ENCODE peak calls at places on chromosomes 6 and 20, in seven cellular contexts. N, F, H, Y, P, L and E are unnamed samples.

GRCh38 chr6:13417431-13417830 is 70.0 kb downstream of the GFOD1 start:
- DNase-seq in N (no peak), F (peak), H (no peak), Y (peak), P (no peak), L (no peak), E (no peak)

GRCh38 chr20:63876489-63877036 is 11.5 kb downstream of the TPD52L2 start:
- DNase-seq in N (no peak), F (no peak), H (no peak), Y (no peak), P (no peak), L (no peak), E (no peak)

GRCh38 chr20:1934578-1935573 is 39.7 kb downstream of the SIRPA start:
- DNase-seq in N (peak), F (peak), H (peak), Y (peak), P (no peak), L (no peak), E (no peak)

GRCh38 chr20:39269031-39269461 is 306.9 kb downstream of the DHX35 start:
- DNase-seq in N (no peak), F (peak), H (peak), Y (peak), P (peak), L (peak), E (peak)

GRCh38 chr6:93293399-93294271 is 125.7 kb downstream of the EPHA7 start:
- DNase-seq in N (no peak), F (no peak), H (no peak), Y (no peak), P (no peak), L (no peak), E (no peak)

GRCh38 chr6:108294297-108294786 is 512 bp upstream of the AFG1L start:
- DNase-seq in N (no peak), F (no peak), H (no peak), Y (no peak), P (no peak), L (no peak), E (no peak)

GRCh38 chr6:55175778-55176084 is 1.4 kb downstream of the HCRTR2 start:
- DNase-seq in N (no peak), F (no peak), H (no peak), Y (no peak), P (no peak), L (no peak), E (no peak)

GRCh38 chr6:23175391-23175790 is 606.0 kb downstream of the HDGFL1 start:
- DNase-seq in N (peak), F (no peak), H (no peak), Y (no peak), P (no peak), L (no peak), E (no peak)

GRCh38 chr6:93962566-93962965 is 543.2 kb upstream of the EPHA7 start:
- DNase-seq in N (no peak), F (no peak), H (no peak), Y (no peak), P (no peak), L (peak), E (no peak)

GRCh38 chr20:62884556-62884955 is 22.9 kb upstream of the TCFL5 start:
- DNase-seq in N (no peak), F (no peak), H (no peak), Y (no peak), P (no peak), L (no peak), E (no peak)

GRCh38 chr20:34824026-34824860 is 1.2 kb downstream of the NCOA6 start:
- DNase-seq in N (no peak), F (no peak), H (peak), Y (peak), P (peak), L (peak), E (peak)

GRCh38 chr20:3563548-3564177 is 92.8 kb downstream of the ATRN start:
- DNase-seq in N (peak), F (no peak), H (peak), Y (no peak), P (peak), L (peak), E (no peak)